ENCODE peak calls at places on chromosomes 12 and 14, in five cellular contexts. One of them, this sample, is unnamed.

GRCh38 chr14:38080696-38081095 is 127.0 kb upstream of the SSTR1 start:
- DNase-seq in NCI-H2107: no peak
- DNase-seq in CD4-positive, alpha-beta T cell: no peak
- DNase-seq in HTR-8/SVneo: no peak
- DNase-seq in heart left ventricle: no peak
- DNase-seq in this sample: no peak

GRCh38 chr14:96270565-96271420 is 14.8 kb downstream of the BDKRB1 start:
- DNase-seq in CD4-positive, alpha-beta T cell: no peak
- DNase-seq in HTR-8/SVneo: no peak
- DNase-seq in NCI-H2107: no peak
- DNase-seq in heart left ventricle: no peak
- DNase-seq in this sample: no peak

GRCh38 chr12:7571253-7571652 is 67.7 kb upstream of the CD163 start:
- DNase-seq in HTR-8/SVneo: no peak
- DNase-seq in NCI-H2107: no peak
- DNase-seq in CD4-positive, alpha-beta T cell: no peak
- DNase-seq in heart left ventricle: no peak
- DNase-seq in this sample: no peak

GRCh38 chr14:42192659-42193425 is 586.2 kb downstream of the LRFN5 start:
- DNase-seq in heart left ventricle: no peak
- DNase-seq in HTR-8/SVneo: peak
- DNase-seq in NCI-H2107: no peak
- DNase-seq in CD4-positive, alpha-beta T cell: no peak
- DNase-seq in this sample: no peak

GRCh38 chr14:49160983-49161382 is 425.2 kb downstream of the RPS29 start:
- DNase-seq in HTR-8/SVneo: no peak
- DNase-seq in heart left ventricle: no peak
- DNase-seq in CD4-positive, alpha-beta T cell: no peak
- DNase-seq in NCI-H2107: no peak
- DNase-seq in this sample: no peak

GRCh38 chr12:14984036-14984435 is 11.2 kb downstream of the PDE6H start:
- DNase-seq in CD4-positive, alpha-beta T cell: no peak
- DNase-seq in NCI-H2107: no peak
- DNase-seq in heart left ventricle: no peak
- DNase-seq in HTR-8/SVneo: no peak
- DNase-seq in this sample: no peak

GRCh38 chr12:106080111-106080732 is 58.5 kb downstream of the NUAK1 start:
- DNase-seq in NCI-H2107: no peak
- DNase-seq in HTR-8/SVneo: no peak
- DNase-seq in CD4-positive, alpha-beta T cell: no peak
- DNase-seq in heart left ventricle: no peak
- DNase-seq in this sample: no peak

GRCh38 chr12:50538178-50538577 is 33.4 kb downstream of the DIP2B start:
- DNase-seq in CD4-positive, alpha-beta T cell: no peak
- DNase-seq in heart left ventricle: no peak
- DNase-seq in NCI-H2107: no peak
- DNase-seq in HTR-8/SVneo: no peak
- DNase-seq in this sample: no peak

GRCh38 chr14:102217399-102217798 is 77.7 kb downstream of the WDR20 start:
- DNase-seq in NCI-H2107: no peak
- DNase-seq in CD4-positive, alpha-beta T cell: no peak
- DNase-seq in heart left ventricle: no peak
- DNase-seq in HTR-8/SVneo: no peak
- DNase-seq in this sample: no peak

GRCh38 chr12:5511644-5512584 is 80.0 kb downstream of the NTF3 start:
- DNase-seq in HTR-8/SVneo: no peak
- DNase-seq in NCI-H2107: no peak
- DNase-seq in CD4-positive, alpha-beta T cell: no peak
- DNase-seq in heart left ventricle: peak
- DNase-seq in this sample: no peak

GRCh38 chr12:51326762-51327439 is 2.9 kb upstream of the BIN2 start:
- DNase-seq in NCI-H2107: no peak
- DNase-seq in HTR-8/SVneo: no peak
- DNase-seq in CD4-positive, alpha-beta T cell: no peak
- DNase-seq in heart left ventricle: no peak
- DNase-seq in this sample: no peak

GRCh38 chr12:107774349-107775029 is at the start of gene ASCL4:
- DNase-seq in NCI-H2107: no peak
- DNase-seq in heart left ventricle: no peak
- DNase-seq in HTR-8/SVneo: no peak
- DNase-seq in CD4-positive, alpha-beta T cell: no peak
- DNase-seq in this sample: no peak

GRCh38 chr12:91142184-91142583 is 30.9 kb upstream of the LUM start:
- DNase-seq in heart left ventricle: peak
- DNase-seq in CD4-positive, alpha-beta T cell: no peak
- DNase-seq in HTR-8/SVneo: no peak
- DNase-seq in NCI-H2107: no peak
- DNase-seq in this sample: no peak

GRCh38 chr12:29566441-29566840 is 69.0 kb upstream of the OVCH1 start:
- DNase-seq in heart left ventricle: no peak
- DNase-seq in NCI-H2107: no peak
- DNase-seq in CD4-positive, alpha-beta T cell: no peak
- DNase-seq in HTR-8/SVneo: no peak
- DNase-seq in this sample: no peak

GRCh38 chr12:125247477-125247876 is 182.2 kb downstream of the AACS start:
- DNase-seq in HTR-8/SVneo: no peak
- DNase-seq in CD4-positive, alpha-beta T cell: no peak
- DNase-seq in NCI-H2107: no peak
- DNase-seq in heart left ventricle: no peak
- DNase-seq in this sample: no peak

GRCh38 chr14:52380294-52380693 is 66.2 kb downstream of the PTGER2 start:
- DNase-seq in heart left ventricle: no peak
- DNase-seq in HTR-8/SVneo: no peak
- DNase-seq in NCI-H2107: no peak
- DNase-seq in CD4-positive, alpha-beta T cell: no peak
- DNase-seq in this sample: no peak

GRCh38 chr12:19074700-19075099 is 54.8 kb upstream of the PLEKHA5 start:
- DNase-seq in heart left ventricle: no peak
- DNase-seq in NCI-H2107: no peak
- DNase-seq in HTR-8/SVneo: no peak
- DNase-seq in CD4-positive, alpha-beta T cell: no peak
- DNase-seq in this sample: no peak

GRCh38 chr12:77013091-77013490 is 52.3 kb downstream of the E2F7 start:
- DNase-seq in CD4-positive, alpha-beta T cell: no peak
- DNase-seq in heart left ventricle: no peak
- DNase-seq in NCI-H2107: no peak
- DNase-seq in HTR-8/SVneo: no peak
- DNase-seq in this sample: no peak

GRCh38 chr14:20427231-20428009 is 8.5 kb downstream of the KLHL33 start:
- DNase-seq in NCI-H2107: no peak
- DNase-seq in CD4-positive, alpha-beta T cell: no peak
- DNase-seq in HTR-8/SVneo: peak
- DNase-seq in heart left ventricle: no peak
- DNase-seq in this sample: no peak

GRCh38 chr12:45568808-45569207 is 160.7 kb upstream of the ARID2 start:
- DNase-seq in heart left ventricle: no peak
- DNase-seq in HTR-8/SVneo: no peak
- DNase-seq in NCI-H2107: no peak
- DNase-seq in CD4-positive, alpha-beta T cell: no peak
- DNase-seq in this sample: no peak

GRCh38 chr12:64318605-64319004 is 72.0 kb downstream of the C12orf56 start:
- DNase-seq in NCI-H2107: no peak
- DNase-seq in CD4-positive, alpha-beta T cell: no peak
- DNase-seq in HTR-8/SVneo: no peak
- DNase-seq in heart left ventricle: no peak
- DNase-seq in this sample: peak

This sample was measured in cerebellar cortex.